ENCODE peak calls at places on chromosomes 11 and 22, in six cellular contexts. D is non-pigmented ciliary epithelial cell, Z is ELF-1, O is suprapubic skin, H is fibroblast of lung, Q is right lobe of liver. U is an unnamed sample.

GRCh38 chr22:50169181-50169759 is 1.3 kb upstream of the PANX2 start:
- DNase-seq in D (no peak), Z (no peak), O (peak), H (no peak), Q (no peak), U (no peak)

GRCh38 chr11:7654094-7654742 is 19.1 kb downstream of the CYB5R2 start:
- DNase-seq in D (no peak), Z (no peak), O (no peak), H (no peak), Q (no peak), U (no peak)

GRCh38 chr11:10693509-10694071 is at the start of gene IRAG1:
- DNase-seq in D (no peak), Z (no peak), O (peak), H (peak), Q (peak), U (no peak)

GRCh38 chr22:45977003-45977395 is at the start of gene WNT7B:
- DNase-seq in D (no peak), Z (no peak), O (no peak), H (no peak), Q (no peak), U (no peak)

GRCh38 chr11:17746096-17746495 is 11.5 kb downstream of the KCNC1 start:
- DNase-seq in D (no peak), Z (no peak), O (no peak), H (no peak), Q (no peak), U (no peak)

GRCh38 chr11:130451261-130452019 is 3.0 kb downstream of the ADAMTS15 start:
- DNase-seq in D (no peak), Z (peak), O (no peak), H (peak), Q (no peak), U (no peak)

GRCh38 chr11:22337571-22338464 is at the start of gene SLC17A6:
- DNase-seq in D (no peak), Z (peak), O (no peak), H (peak), Q (no peak), U (no peak)

GRCh38 chr22:17370036-17370765 is 941 bp downstream of the CECR2 start:
- DNase-seq in D (no peak), Z (peak), O (no peak), H (peak), Q (peak), U (no peak)

GRCh38 chr11:64900263-64900678 is 16.7 kb downstream of the ATG2A start:
- DNase-seq in D (no peak), Z (no peak), O (no peak), H (no peak), Q (no peak), U (no peak)

GRCh38 chr22:36764060-36764459 is 11.9 kb downstream of the IFT27 start:
- DNase-seq in D (no peak), Z (no peak), O (peak), H (no peak), Q (no peak), U (no peak)

GRCh38 chr11:71459076-71459766 is 6.2 kb downstream of the NADSYN1 start:
- DNase-seq in D (no peak), Z (no peak), O (no peak), H (no peak), Q (no peak), U (no peak)

GRCh38 chr11:117313828-117314768 is 2.0 kb downstream of the BACE1 start:
- DNase-seq in D (no peak), Z (no peak), O (no peak), H (no peak), Q (no peak), U (no peak)

GRCh38 chr11:1672613-1673400 is 24.2 kb upstream of the KRTAP5-6 start:
- DNase-seq in D (no peak), Z (no peak), O (no peak), H (no peak), Q (peak), U (no peak)

GRCh38 chr11:72962084-72962483 is 147.9 kb downstream of the ATG16L2 start:
- DNase-seq in D (no peak), Z (no peak), O (no peak), H (peak), Q (no peak), U (no peak)

GRCh38 chr11:80595011-80595410 is 1154.2 kb upstream of the TENM4 start:
- DNase-seq in D (peak), Z (no peak), O (no peak), H (peak), Q (no peak), U (no peak)

GRCh38 chr11:66118847-66119246 is 48.8 kb downstream of the PACS1 start:
- DNase-seq in D (no peak), Z (no peak), O (no peak), H (no peak), Q (no peak), U (no peak)

GRCh38 chr11:92152245-92152644 is 72.4 kb upstream of the FAT3 start:
- DNase-seq in D (no peak), Z (peak), O (no peak), H (no peak), Q (no peak), U (no peak)

GRCh38 chr22:42734406-42734805 is 13.7 kb upstream of the A4GALT start:
- DNase-seq in D (no peak), Z (no peak), O (no peak), H (no peak), Q (no peak), U (no peak)

GRCh38 chr11:46729110-46730027 is 10.4 kb downstream of the F2 start:
- DNase-seq in D (no peak), Z (no peak), O (no peak), H (no peak), Q (no peak), U (no peak)

GRCh38 chr11:130774703-130775102 is 141.6 kb downstream of the SNX19 start:
- DNase-seq in D (no peak), Z (no peak), O (no peak), H (no peak), Q (no peak), U (no peak)

GRCh38 chr22:38413085-38414008 is 41.7 kb downstream of the KCNJ4 start:
- DNase-seq in D (no peak), Z (no peak), O (peak), H (no peak), Q (peak), U (no peak)

GRCh38 chr22:48051796-48052620 is 1289.6 kb downstream of the TBC1D22A start:
- DNase-seq in D (no peak), Z (no peak), O (no peak), H (no peak), Q (no peak), U (no peak)

GRCh38 chr11:1193326-1194230 is 29.3 kb upstream of the MUC5B start:
- DNase-seq in D (no peak), Z (no peak), O (peak), H (no peak), Q (no peak), U (no peak)

GRCh38 chr11:117054382-117054781 is 43.8 kb downstream of the SIK3 start:
- DNase-seq in D (no peak), Z (no peak), O (no peak), H (no peak), Q (no peak), U (no peak)

GRCh38 chr22:30802202-30803166 is 107.8 kb downstream of the OSBP2 start:
- DNase-seq in D (peak), Z (peak), O (peak), H (peak), Q (peak), U (peak)

GRCh38 chr11:46930089-46930488 is 6.5 kb upstream of the CSTPP1 start:
- DNase-seq in D (no peak), Z (no peak), O (no peak), H (no peak), Q (no peak), U (no peak)

GRCh38 chr11:29482510-29482909 is 534.3 kb downstream of the KCNA4 start:
- DNase-seq in D (no peak), Z (no peak), O (no peak), H (no peak), Q (no peak), U (no peak)

GRCh38 chr11:27863637-27864036 is 163.4 kb upstream of the BDNF start:
- DNase-seq in D (no peak), Z (no peak), O (no peak), H (no peak), Q (no peak), U (no peak)

GRCh38 chr11:117095301-117096139 is 2.7 kb downstream of the SIK3 start:
- DNase-seq in D (no peak), Z (no peak), O (no peak), H (peak), Q (no peak), U (no peak)

GRCh38 chr11:120032766-120033390 is 105.0 kb downstream of the TRIM29 start:
- DNase-seq in D (no peak), Z (peak), O (no peak), H (no peak), Q (no peak), U (no peak)

GRCh38 chr11:2472428-2473186 is 27.8 kb downstream of the KCNQ1 start:
- DNase-seq in D (no peak), Z (no peak), O (no peak), H (no peak), Q (no peak), U (no peak)

GRCh38 chr22:30872282-30873041 is 96.1 kb downstream of the MORC2 start:
- DNase-seq in D (no peak), Z (no peak), O (peak), H (no peak), Q (peak), U (no peak)

GRCh38 chr11:116366980-116367640 is 405.7 kb downstream of the BUD13 start:
- DNase-seq in D (no peak), Z (peak), O (no peak), H (no peak), Q (no peak), U (no peak)

GRCh38 chr11:1486054-1486825 is at the start of gene MOB2:
- DNase-seq in D (no peak), Z (peak), O (peak), H (peak), Q (no peak), U (no peak)

GRCh38 chr11:90344546-90344945 is 121.7 kb upstream of the CHORDC1 start:
- DNase-seq in D (no peak), Z (no peak), O (no peak), H (no peak), Q (no peak), U (no peak)

GRCh38 chr11:65640483-65641207 is 2.7 kb downstream of the SIPA1 start:
- DNase-seq in D (no peak), Z (no peak), O (no peak), H (no peak), Q (no peak), U (no peak)

GRCh38 chr11:126308271-126308671 is 4.4 kb downstream of the DCPS start:
- DNase-seq in D (no peak), Z (no peak), O (no peak), H (no peak), Q (no peak), U (no peak)